ENCODE peak calls at places on chromosomes 3 and 15, in seven cellular contexts. F is A549, T is K562, H is GM23338, Z is HL-60, I is SK-N-SH, G is HCT116. Q is an unnamed sample.

GRCh38 chr3:47746264-47746663 is 35.4 kb downstream of the SMARCC1 start:
- DNase-seq in Z (no peak), F (no peak), G (no peak), I (no peak), T (no peak), H (no peak), Q (no peak)

GRCh38 chr3:22609139-22609538 is 594.0 kb upstream of the UBE2E2 start:
- DNase-seq in F (no peak), G (no peak), H (no peak), I (no peak), Z (no peak), T (no peak), Q (no peak)

GRCh38 chr3:157081681-157082210 is 78.2 kb downstream of the CCNL1 start:
- DNase-seq in G (peak), H (peak), Z (peak), I (peak), T (peak), F (peak), Q (no peak)

GRCh38 chr15:84955089-84955848 is 26.4 kb upstream of the PDE8A start:
- DNase-seq in H (peak), G (peak), F (peak), I (peak), Z (peak), T (peak), Q (no peak)

GRCh38 chr3:21914451-21914850 is 163.4 kb upstream of the ZNF385D start:
- DNase-seq in Z (no peak), I (no peak), F (no peak), H (no peak), G (no peak), T (no peak), Q (no peak)

GRCh38 chr3:176469694-176470205 is 727.5 kb downstream of the TBL1XR1 start:
- DNase-seq in G (peak), I (no peak), F (peak), T (no peak), H (peak), Z (no peak), Q (no peak)

GRCh38 chr3:56775356-56775914 is 26.3 kb downstream of the ARHGEF3 start:
- DNase-seq in Z (no peak), F (no peak), H (no peak), G (no peak), I (no peak), T (no peak), Q (no peak)

GRCh38 chr15:88908697-88909621 is 4.2 kb downstream of the MFGE8 start:
- DNase-seq in T (peak), I (no peak), F (no peak), H (no peak), G (no peak), Z (no peak), Q (no peak)

GRCh38 chr3:33718595-33718907 is 497 bp upstream of the CLASP2 start:
- DNase-seq in F (no peak), G (no peak), I (no peak), Z (no peak), H (no peak), T (no peak), Q (no peak)

GRCh38 chr3:183217548-183218321 is 35.3 kb upstream of the B3GNT5 start:
- DNase-seq in T (no peak), Z (no peak), H (no peak), G (no peak), F (no peak), I (no peak), Q (no peak)

GRCh38 chr3:9190276-9190675 is 59.2 kb downstream of the SRGAP3 start:
- DNase-seq in I (no peak), G (no peak), T (no peak), H (no peak), Z (no peak), F (no peak), Q (no peak)

GRCh38 chr15:66997212-66997611 is 68.2 kb upstream of the SMAD3 start:
- DNase-seq in Z (no peak), F (no peak), H (no peak), T (no peak), I (no peak), G (no peak), Q (no peak)

GRCh38 chr3:127083778-127084355 is 101.0 kb downstream of the PLXNA1 start:
- DNase-seq in T (no peak), G (no peak), Z (no peak), F (no peak), H (peak), I (no peak), Q (no peak)

GRCh38 chr3:72265250-72265649 is 480.3 kb upstream of the PROK2 start:
- DNase-seq in F (no peak), G (peak), I (no peak), Z (no peak), H (peak), T (peak), Q (no peak)

GRCh38 chr3:52439426-52440248 is 5.3 kb downstream of the SEMA3G start:
- DNase-seq in Z (no peak), T (no peak), G (no peak), F (no peak), I (peak), H (no peak), Q (no peak)

GRCh38 chr3:190862209-190863118 is at the start of gene GMNC:
- DNase-seq in I (peak), G (peak), F (peak), H (peak), T (peak), Z (no peak), Q (no peak)

GRCh38 chr3:19250959-19251610 is 102.8 kb downstream of the KCNH8 start:
- DNase-seq in H (peak), G (no peak), Z (no peak), I (no peak), F (no peak), T (no peak), Q (no peak)

GRCh38 chr3:130662407-130663028 is 84.1 kb downstream of the PIK3R4 start:
- DNase-seq in T (no peak), H (no peak), G (no peak), Z (no peak), F (no peak), I (no peak), Q (no peak)
- TF ChIP-seq REST in T (no peak), H (no peak), G (no peak), Z (no peak), F (no peak), I (no peak), Q (no peak)

GRCh38 chr15:31365032-31365654 is 38.5 kb downstream of the KLF13 start:
- DNase-seq in H (no peak), T (no peak), I (no peak), Z (no peak), G (no peak), F (no peak), Q (no peak)

GRCh38 chr15:31366169-31366734 is 39.6 kb downstream of the KLF13 start:
- DNase-seq in T (no peak), I (peak), Z (no peak), G (no peak), H (peak), F (no peak), Q (no peak)

GRCh38 chr15:31364301-31365031 is 37.8 kb downstream of the KLF13 start:
- DNase-seq in Z (peak), G (no peak), F (no peak), I (peak), H (no peak), T (peak), Q (no peak)

GRCh38 chr15:31367021-31367729 is 40.5 kb downstream of the KLF13 start:
- DNase-seq in F (no peak), Z (no peak), H (no peak), G (no peak), T (no peak), I (no peak), Q (no peak)

DNA sequence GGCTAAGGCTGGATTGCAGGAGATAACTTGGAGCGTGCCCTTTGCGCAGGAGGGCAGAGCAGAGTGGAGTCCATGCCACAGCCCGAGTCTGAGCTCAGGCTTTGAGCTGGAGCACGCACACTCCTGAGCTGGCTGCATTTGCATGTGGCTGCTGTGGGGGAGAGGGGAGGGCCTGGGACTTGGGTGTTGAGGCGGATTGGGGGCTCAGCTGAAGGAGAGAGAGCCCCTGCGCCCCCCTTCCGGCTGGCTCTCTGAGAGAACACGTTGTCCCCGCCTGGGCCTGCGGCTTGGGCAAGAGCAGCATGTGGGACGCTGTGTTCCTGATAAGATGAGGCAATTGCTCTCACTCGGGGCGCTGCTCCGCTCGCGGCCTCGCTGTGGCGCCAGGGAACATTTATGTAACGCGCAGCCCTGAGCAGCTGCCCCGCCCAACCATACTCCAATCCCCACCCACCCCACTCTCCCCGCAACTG is 39.1 kb downstream of the KLF13 start:
- DNase-seq in I (peak), T (peak), H (peak), F (no peak), Z (peak), G (no peak), Q (no peak)
- TF ChIP-seq CTCF in I (no peak), T (peak), H (peak), F (no peak), Z (peak), G (no peak), Q (peak)

GRCh38 chr15:72249138-72249825 is 18.3 kb upstream of the PKM start:
- DNase-seq in G (no peak), T (no peak), H (no peak), F (no peak), I (no peak), Z (no peak), Q (no peak)

GRCh38 chr15:72252663-72253299 is 19.6 kb downstream of the PARP6 start:
- DNase-seq in H (no peak), I (no peak), Z (no peak), F (no peak), G (no peak), T (no peak), Q (no peak)

GRCh38 chr15:72242775-72243370 is 11.9 kb upstream of the PKM start:
- DNase-seq in I (no peak), H (no peak), T (no peak), Z (no peak), G (no peak), F (no peak), Q (no peak)

GRCh38 chr15:72248514-72248913 is 17.5 kb upstream of the PKM start:
- DNase-seq in G (no peak), Z (no peak), I (no peak), T (no peak), F (no peak), H (no peak), Q (no peak)
- TF ChIP-seq REST in G (no peak), Z (no peak), I (no peak), T (no peak), F (no peak), H (no peak), Q (no peak)

GRCh38 chr15:63010920-63011693 is 31.4 kb upstream of the TPM1 start:
- DNase-seq in T (no peak), Z (no peak), I (no peak), G (no peak), F (no peak), H (no peak), Q (no peak)
- TF ChIP-seq CTCF in T (no peak), Z (no peak), I (no peak), G (no peak), F (no peak), H (no peak), Q (no peak)

GRCh38 chr3:186933801-186934200 is 3.5 kb downstream of the ST6GAL1 start:
- DNase-seq in H (no peak), T (no peak), F (no peak), G (no peak), I (no peak), Z (no peak), Q (no peak)

GRCh38 chr3:186938716-186939115 is 8.4 kb downstream of the ST6GAL1 start:
- DNase-seq in I (no peak), H (no peak), Z (no peak), G (no peak), T (peak), F (no peak), Q (no peak)

GRCh38 chr3:186935133-186935532 is 4.8 kb downstream of the ST6GAL1 start:
- DNase-seq in I (no peak), T (no peak), F (no peak), H (no peak), Z (no peak), G (no peak), Q (no peak)

GRCh38 chr3:186939536-186939935 is 9.2 kb downstream of the ST6GAL1 start:
- DNase-seq in G (no peak), F (no peak), Z (no peak), I (no peak), H (no peak), T (no peak), Q (no peak)

GRCh38 chr3:186937017-186937875 is 6.9 kb downstream of the ST6GAL1 start:
- DNase-seq in H (no peak), Z (no peak), G (no peak), I (no peak), F (no peak), T (peak), Q (no peak)
- TF ChIP-seq REST in H (no peak), Z (no peak), G (no peak), I (no peak), F (no peak), T (no peak), Q (no peak)

DNA sequence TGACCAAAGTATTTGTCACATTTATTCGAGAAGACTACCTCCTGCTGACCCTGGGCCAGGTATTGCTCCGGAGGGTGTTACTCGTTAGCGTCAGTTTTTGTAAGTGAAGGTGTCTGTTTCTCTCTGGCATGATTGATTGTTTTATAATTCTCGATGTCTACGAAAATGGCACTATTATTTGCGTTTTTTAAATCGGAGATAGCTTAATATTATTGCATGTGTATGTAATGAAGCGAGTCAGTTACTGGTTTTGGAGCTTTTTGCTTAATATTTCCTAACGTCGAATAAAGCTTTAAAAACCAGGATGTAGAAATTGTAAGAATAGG is 439 bp downstream of the DZIP3 start:
- DNase-seq in I (no peak), Z (no peak), G (no peak), T (no peak), H (no peak), F (no peak), Q (no peak)
- TF ChIP-seq CTCF in I (no peak), Z (no peak), G (no peak), T (no peak), H (no peak), F (no peak), Q (no peak)

GRCh38 chr15:98657721-98658120 is 9.4 kb downstream of the IGF1R start:
- DNase-seq in H (no peak), T (no peak), G (no peak), Z (no peak), I (no peak), F (no peak), Q (no peak)

GRCh38 chr15:98660055-98660454 is 11.7 kb downstream of the IGF1R start:
- DNase-seq in T (no peak), I (no peak), Z (no peak), G (no peak), F (no peak), H (no peak), Q (no peak)

GRCh38 chr15:98655732-98656131 is 7.4 kb downstream of the IGF1R start:
- DNase-seq in Z (no peak), T (no peak), F (no peak), I (no peak), G (no peak), H (no peak), Q (no peak)

GRCh38 chr15:98663045-98663444 is 14.7 kb downstream of the IGF1R start:
- DNase-seq in I (no peak), G (no peak), T (no peak), F (no peak), Z (no peak), H (peak), Q (no peak)

DNA sequence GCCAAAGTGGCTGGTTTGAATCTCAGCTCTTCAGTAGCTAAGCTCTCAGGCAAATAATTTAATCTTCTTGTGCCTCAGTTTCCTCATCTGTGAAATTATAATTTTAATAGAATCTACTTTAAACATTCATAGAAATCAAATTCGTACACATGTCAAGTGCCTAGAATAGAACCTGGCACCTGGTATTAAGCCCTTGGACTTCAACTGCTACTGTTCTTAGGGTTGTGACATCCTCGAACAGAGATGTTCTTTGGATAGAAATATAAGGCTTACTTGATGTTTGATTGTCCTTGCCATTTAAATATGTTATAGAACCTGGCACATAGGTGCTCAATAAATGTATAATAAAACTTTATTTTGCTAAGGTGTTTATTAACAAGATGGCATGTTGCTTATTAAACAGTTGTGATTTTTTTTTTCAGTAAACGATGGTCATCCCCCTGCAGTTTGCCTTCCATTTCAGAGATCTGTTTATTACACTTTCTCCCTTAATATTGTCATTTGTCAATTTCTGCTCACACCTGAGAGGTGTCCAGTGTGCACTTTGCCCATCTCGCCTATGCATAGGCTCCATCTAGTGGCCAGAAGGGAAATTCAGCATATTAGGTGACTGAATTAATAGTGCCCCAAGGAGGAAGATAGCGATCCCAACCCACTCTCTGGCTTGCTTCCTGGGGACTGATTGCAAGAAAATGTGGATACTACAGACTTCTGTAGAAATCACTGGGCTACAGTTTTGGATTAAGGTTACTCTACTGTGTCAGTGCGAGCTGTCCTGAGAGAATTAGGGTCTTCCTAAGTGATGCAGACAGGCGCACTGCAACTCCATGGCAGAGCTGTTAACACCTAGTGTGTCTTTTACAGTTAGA is 10.7 kb downstream of the IGF1R start:
- DNase-seq in F (peak), T (peak), I (peak), Z (no peak), G (peak), H (peak), Q (peak)
- TF ChIP-seq REST in F (no peak), T (no peak), I (no peak), Z (no peak), G (no peak), H (no peak), Q (no peak)